ENCODE peak calls at places on chromosome 20, in six cellular contexts. Y, O, B, K, X and P are unnamed samples.

GRCh38 chr20:38559764-38560163 is 21.2 kb upstream of the ADIG start:
- DNase-seq in O (no peak), X (no peak), B (no peak), Y (no peak), K (peak; percentile 39), P (no peak)

GRCh38 chr20:23049201-23049932 is at the start of gene THBD:
- DNase-seq in O (peak; percentile 93), X (peak; percentile 90), K (no peak), Y (peak; percentile 73), B (peak; percentile 84), P (no peak)

GRCh38 chr20:16279320-16279719 is 293.9 kb downstream of the KIF16B start:
- DNase-seq in Y (peak; percentile 55), X (no peak), O (no peak), B (no peak), K (no peak), P (no peak)

GRCh38 chr20:1086273-1087213 is 31.9 kb upstream of the PSMF1 start:
- DNase-seq in B (no peak), O (no peak), Y (no peak), X (no peak), K (no peak), P (no peak)

GRCh38 chr20:47576516-47577033 is 74.9 kb downstream of the NCOA3 start:
- DNase-seq in K (peak; percentile 58), Y (peak; percentile 93), X (peak; percentile 64), B (peak; percentile 79), O (peak; percentile 70), P (peak; percentile 15)

GRCh38 chr20:46363874-46364669 is 42.3 kb downstream of the ELMO2 start:
- DNase-seq in K (peak; percentile 35), B (peak; percentile 94), O (peak; percentile 94), Y (peak; percentile 88), X (peak; percentile 88), P (peak; percentile 81)

GRCh38 chr20:47359533-47360206 is 3.2 kb upstream of the ZMYND8 start:
- DNase-seq in Y (no peak), K (no peak), X (no peak), B (no peak), O (no peak), P (no peak)

GRCh38 chr20:60037120-60037499 is 78.9 kb downstream of the CDH26 start:
- DNase-seq in X (no peak), Y (peak; percentile 45), O (no peak), K (no peak), B (no peak), P (no peak)

GRCh38 chr20:4605166-4605565 is 116.5 kb upstream of the PRND start:
- DNase-seq in B (no peak), Y (no peak), K (no peak), X (no peak), O (no peak), P (no peak)

GRCh38 chr20:38997622-38998021 is 35.5 kb downstream of the DHX35 start:
- DNase-seq in B (no peak), K (no peak), Y (no peak), O (no peak), X (no peak), P (no peak)

GRCh38 chr20:59690976-59691375 is 86.6 kb downstream of the PHACTR3 start:
- DNase-seq in X (no peak), B (no peak), K (no peak), Y (no peak), O (no peak), P (no peak)

GRCh38 chr20:36542019-36542488 is 735 bp downstream of the MYL9 start:
- DNase-seq in Y (peak; percentile 16), B (peak; percentile 58), K (no peak), X (no peak), O (peak; percentile 54), P (peak; percentile 30)

GRCh38 chr20:42734660-42735368 is 454.9 kb downstream of the PTPRT start:
- DNase-seq in K (no peak), X (no peak), O (no peak), Y (no peak), B (no peak), P (no peak)

GRCh38 chr20:38290829-38291581 is 13.0 kb upstream of the BPI start:
- DNase-seq in B (peak; percentile 59), X (no peak), O (peak; percentile 65), K (peak; percentile 57), Y (peak; percentile 58), P (no peak)

GRCh38 chr20:34268851-34269668 is 27.8 kb downstream of the ASIP start:
- DNase-seq in O (no peak), Y (no peak), K (no peak), B (peak; percentile 59), X (peak; percentile 45), P (peak; percentile 24)

GRCh38 chr20:58174708-58175287 is 53.7 kb downstream of the ANKRD60 start:
- DNase-seq in X (no peak), B (no peak), O (peak; percentile 76), K (no peak), Y (no peak), P (no peak)

GRCh38 chr20:47300071-47300470 is 56.4 kb downstream of the ZMYND8 start:
- DNase-seq in X (no peak), B (no peak), O (no peak), K (no peak), Y (no peak), P (no peak)

GRCh38 chr20:52033313-52033712 is 158.3 kb downstream of the ZFP64 start:
- DNase-seq in K (no peak), O (no peak), B (peak; percentile 13), X (no peak), Y (no peak), P (no peak)

GRCh38 chr20:53099851-53100250 is 127.7 kb downstream of the TSHZ2 start:
- DNase-seq in X (no peak), O (no peak), Y (no peak), B (no peak), K (no peak), P (no peak)

GRCh38 chr20:9121211-9121610 is 52.3 kb downstream of the PLCB4 start:
- DNase-seq in X (no peak), Y (no peak), O (no peak), K (no peak), B (no peak), P (no peak)

GRCh38 chr20:23264545-23264944 is 86.0 kb upstream of the NXT1 start:
- DNase-seq in X (no peak), K (no peak), B (no peak), Y (no peak), O (no peak), P (no peak)

GRCh38 chr20:19973920-19974620 is 43.1 kb upstream of the NAA20 start:
- DNase-seq in B (peak; percentile 60), O (peak; percentile 86), K (peak; percentile 51), X (peak; percentile 83), Y (peak; percentile 77), P (no peak)

GRCh38 chr20:36465109-36466080 is 75.9 kb upstream of the MYL9 start:
- DNase-seq in Y (peak; percentile 91), B (peak; percentile 70), K (peak; percentile 94), X (no peak), O (peak; percentile 73), P (no peak)

GRCh38 chr20:549720-550496 is 6.3 kb upstream of the CSNK2A1 start:
- DNase-seq in O (no peak), B (no peak), Y (no peak), X (no peak), K (no peak), P (no peak)

GRCh38 chr20:40980106-40980827 is 48.4 kb upstream of the TOP1 start:
- DNase-seq in O (no peak), X (no peak), Y (no peak), K (no peak), B (no peak), P (no peak)

GRCh38 chr20:31720486-31721407 is 1.9 kb downstream of the BCL2L1 start:
- DNase-seq in Y (peak; percentile 13), X (no peak), B (peak; percentile 78), O (no peak), K (no peak), P (no peak)
- TF ChIP-seq CTCF in Y (no peak), X (no peak), B (no peak), O (no peak), K (no peak), P (no peak)

DNA sequence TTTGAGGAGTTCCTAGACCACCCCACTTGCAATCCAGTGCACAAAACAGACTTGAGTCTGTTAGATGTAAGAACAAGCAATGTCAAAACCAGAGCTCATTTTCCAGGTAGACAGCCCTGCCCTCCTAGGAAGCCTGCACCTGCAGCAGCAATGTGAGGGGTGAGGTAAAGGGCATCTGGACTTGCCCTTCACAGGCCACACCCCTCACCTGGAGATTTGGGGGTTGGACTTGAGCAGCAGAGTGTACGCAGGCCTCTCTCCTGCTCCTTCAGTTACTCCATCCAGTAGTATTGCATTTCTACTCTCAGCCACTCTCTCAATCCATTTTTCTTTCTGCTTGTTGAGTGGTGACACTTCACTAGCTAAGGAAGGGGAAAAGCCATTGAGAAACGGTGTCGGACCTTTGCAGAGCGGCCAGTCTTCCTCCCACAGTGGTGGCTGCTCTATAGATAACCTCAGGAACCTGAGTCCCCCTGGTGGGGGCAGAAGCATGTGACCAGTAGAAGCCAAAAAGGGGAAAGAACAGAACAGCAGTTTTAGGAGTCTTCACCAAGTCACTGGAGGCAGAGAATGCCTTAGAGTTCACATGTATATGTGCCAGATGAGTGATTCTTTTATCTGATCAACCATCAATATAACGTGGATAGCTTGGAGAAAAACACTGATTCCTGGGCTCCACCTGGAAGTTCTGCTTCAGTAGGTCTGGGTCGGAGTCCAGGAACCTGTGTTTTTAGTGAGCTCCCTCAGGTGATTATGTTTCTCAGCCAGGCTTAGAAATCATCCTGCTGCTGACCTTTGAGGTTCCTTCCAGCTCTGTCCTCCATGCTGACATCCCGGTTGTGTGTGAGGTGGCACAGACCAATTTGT is 28.0 kb downstream of the ARFGEF2 start:
- DNase-seq in Y (no peak), X (peak; percentile 42), K (no peak), O (no peak), B (no peak), P (no peak)
- TF ChIP-seq CTCF in Y (peak; percentile 46), X (no peak), K (peak; percentile 14), O (no peak), B (no peak), P (peak; percentile 54)

DNA sequence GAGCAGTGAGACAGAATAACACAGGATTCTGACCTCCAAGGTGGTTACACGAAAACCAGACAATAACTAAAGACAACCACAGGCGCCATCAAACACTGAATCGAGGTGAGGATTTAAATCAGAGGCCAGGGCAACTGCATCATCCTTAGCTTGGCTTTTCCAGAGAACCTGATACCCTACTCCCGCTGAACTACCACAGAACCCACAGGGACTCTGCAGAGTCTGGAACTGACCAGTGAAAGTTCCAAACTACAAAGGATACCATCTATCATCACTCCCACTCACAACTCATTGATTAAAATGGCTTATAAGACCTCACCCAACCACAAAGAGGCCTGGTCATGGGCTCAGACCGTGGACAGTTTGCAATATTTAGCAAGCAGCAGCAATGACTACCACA is 85.0 kb downstream of the BFSP1 start:
- DNase-seq in Y (no peak), K (no peak), X (no peak), B (no peak), O (no peak), P (no peak)
- TF ChIP-seq CTCF in Y (no peak), K (no peak), X (no peak), B (no peak), O (no peak), P (no peak)

DNA sequence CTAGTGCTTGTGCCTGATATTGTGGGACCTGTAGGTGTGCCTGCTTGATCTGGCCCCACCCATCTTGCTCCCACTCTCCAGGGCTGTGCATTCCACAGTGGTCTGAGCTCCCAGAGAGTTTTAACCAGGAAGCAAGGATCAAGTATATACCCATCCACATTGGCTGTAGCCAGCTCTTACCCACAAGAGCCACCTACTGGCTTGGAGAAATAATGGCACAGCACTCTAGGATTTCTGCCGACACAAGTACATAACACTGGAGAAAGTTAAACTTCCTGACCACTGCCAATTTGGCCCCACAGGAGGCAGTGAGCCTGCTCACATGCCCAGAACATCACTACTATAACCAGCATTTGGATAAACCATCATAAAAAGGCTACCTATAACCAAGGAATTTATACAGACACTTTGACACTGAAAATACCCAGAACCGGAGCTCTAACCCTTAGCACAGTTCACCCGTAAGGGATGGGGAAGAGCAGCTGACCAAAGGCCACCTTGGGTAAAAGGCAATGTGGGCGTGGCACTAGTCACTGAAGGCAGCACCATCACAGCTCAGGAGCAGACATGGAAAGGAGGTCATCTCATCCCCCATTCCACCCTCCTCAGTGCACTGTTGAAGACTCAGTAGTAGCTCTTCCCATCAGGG is 440.4 kb downstream of the BTBD3 start:
- DNase-seq in B (peak; percentile 18), Y (peak; percentile 65), K (no peak), X (no peak), O (no peak), P (no peak)
- TF ChIP-seq CTCF in B (peak; percentile 27), Y (peak; percentile 64), K (no peak), X (no peak), O (no peak), P (peak; percentile 24)